ENCODE peak calls at places on chromosomes 16 and 17, in four cellular contexts. T is T-cell; N is activated CD4-positive, alpha-beta T cell treated with anti-CD3 and anti-CD28 coated beads for 4 hours; G is NCI-H1436. E is an unnamed sample.

GRCh38 chr17:19541445-19541844 is 7.8 kb downstream of the SLC47A1 start:
- DNase-seq in T (no peak), N (no peak), G (no peak), E (no peak)

GRCh38 chr16:2779151-2779920 is 2.3 kb upstream of the ELOB start:
- DNase-seq in T (no peak), N (no peak), G (no peak), E (no peak)

GRCh38 chr16:678858-679807 is 1.1 kb upstream of the STUB1 start:
- DNase-seq in T (peak; percentile 27), N (peak; percentile 50), G (peak; percentile 74), E (peak; percentile 28)

GRCh38 chr16:50182441-50182840 is 29.3 kb downstream of the TENT4B start:
- DNase-seq in T (no peak), N (no peak), G (no peak), E (no peak)

GRCh38 chr17:79966681-79967080 is 69.0 kb downstream of the TBC1D16 start:
- DNase-seq in T (no peak), N (no peak), G (no peak), E (no peak)

GRCh38 chr17:57870283-57870635 is 20.4 kb upstream of the MRPS23 start:
- DNase-seq in T (no peak), N (no peak), G (no peak), E (no peak)

GRCh38 chr17:61770043-61770442 is 93.3 kb downstream of the BRIP1 start:
- DNase-seq in T (no peak), N (no peak), G (no peak), E (no peak)

GRCh38 chr16:79776243-79776884 is 175.8 kb upstream of the MAF start:
- DNase-seq in T (no peak), N (no peak), G (no peak), E (peak; percentile 25)

GRCh38 chr16:49150341-49150740 is 131.3 kb downstream of the CBLN1 start:
- DNase-seq in T (no peak), N (no peak), G (peak; percentile 80), E (no peak)